ENCODE peak calls at places on chromosomes 1 and 21, in ten cellular contexts. K, W, Q, N, R, P, X, Z, M and F are unnamed samples.

GRCh38 chr1:45282346-45282745 is 44.3 kb upstream of the HPDL start:
- DNase-seq in W (no peak), P (no peak), R (no peak), Z (no peak), Q (no peak), X (no peak), N (no peak), M (no peak), K (no peak), F (no peak)

GRCh38 chr1:88731475-88731874 is 47.4 kb downstream of the PKN2 start:
- DNase-seq in M (no peak), X (peak; percentile 60), W (no peak), P (no peak), K (no peak), R (no peak), Z (no peak), N (no peak), Q (no peak), F (peak; percentile 52)

GRCh38 chr1:3403011-3403345 is 51.5 kb upstream of the ARHGEF16 start:
- DNase-seq in X (no peak), W (no peak), Z (no peak), R (no peak), Q (no peak), M (no peak), N (no peak), K (no peak), P (no peak), F (no peak)

GRCh38 chr1:208174200-208174599 is 70.0 kb downstream of the PLXNA2 start:
- DNase-seq in X (no peak), N (no peak), K (no peak), R (no peak), Q (no peak), Z (no peak), M (no peak), W (no peak), P (no peak), F (no peak)

GRCh38 chr1:33949570-33949969 is 85.7 kb downstream of the HMGB4 start:
- DNase-seq in N (no peak), W (no peak), M (no peak), K (no peak), R (no peak), Z (no peak), X (no peak), Q (no peak), P (no peak), F (no peak)

GRCh38 chr1:223870617-223871574 is 25.1 kb upstream of the TP53BP2 start:
- DNase-seq in P (no peak), Q (no peak), K (no peak), X (no peak), Z (no peak), N (no peak), W (no peak), M (no peak), R (no peak), F (no peak)

GRCh38 chr1:33682371-33682770 is 181.5 kb upstream of the HMGB4 start:
- DNase-seq in R (no peak), M (no peak), W (no peak), K (no peak), Z (no peak), X (no peak), Q (no peak), P (no peak), N (no peak), F (no peak)

GRCh38 chr1:64915381-64916274 is 50.7 kb downstream of the JAK1 start:
- DNase-seq in W (no peak), R (no peak), Z (no peak), X (peak; percentile 84), N (no peak), Q (no peak), M (peak; percentile 81), P (no peak), K (no peak), F (no peak)

GRCh38 chr21:42031816-42032215 is 21.7 kb upstream of the ZBTB21 start:
- DNase-seq in Q (no peak), N (no peak), X (no peak), P (no peak), M (no peak), K (no peak), Z (no peak), W (no peak), R (no peak), F (no peak)

GRCh38 chr1:24341260-24341659 is 22.1 kb downstream of the GRHL3 start:
- DNase-seq in N (no peak), X (no peak), W (no peak), R (no peak), Z (no peak), Q (no peak), K (no peak), M (no peak), P (no peak), F (no peak)

GRCh38 chr1:246907472-246907871 is 24.3 kb downstream of the AHCTF1 start:
- DNase-seq in M (peak; percentile 19), R (no peak), X (no peak), Q (no peak), N (peak; percentile 33), W (no peak), K (no peak), P (no peak), Z (no peak), F (no peak)

GRCh38 chr1:99527078-99527477 is 118.8 kb upstream of the PALMD start:
- DNase-seq in Q (no peak), Z (no peak), W (no peak), P (no peak), N (no peak), X (no peak), M (no peak), K (no peak), R (no peak), F (no peak)

GRCh38 chr1:28973850-28974841 is 59.8 kb downstream of the EPB41 start:
- DNase-seq in W (no peak), P (no peak), R (no peak), K (no peak), Q (no peak), M (no peak), X (no peak), Z (no peak), N (no peak), F (no peak)

GRCh38 chr1:24507423-24507804 is 4.8 kb downstream of the RCAN3 start:
- DNase-seq in R (no peak), Z (no peak), P (no peak), Q (no peak), N (no peak), K (no peak), X (no peak), W (no peak), M (no peak), F (no peak)

GRCh38 chr21:36860736-36861594 is 105.5 kb downstream of the HLCS start:
- DNase-seq in Q (no peak), K (no peak), W (no peak), P (no peak), N (no peak), M (peak; percentile 45), Z (no peak), R (no peak), X (peak; percentile 83), F (no peak)

GRCh38 chr1:156794506-156795373 is 21.9 kb downstream of the SH2D2A start:
- DNase-seq in Q (no peak), W (no peak), N (no peak), K (no peak), M (no peak), Z (no peak), X (peak; percentile 84), P (no peak), R (no peak), F (no peak)

GRCh38 chr1:44802306-44803061 is 2.3 kb downstream of the PLK3 start:
- DNase-seq in N (no peak), Z (no peak), W (no peak), X (no peak), P (peak; percentile 34), M (no peak), K (no peak), R (no peak), Q (peak; percentile 52), F (no peak)

GRCh38 chr1:174399211-174399610 is 48.6 kb upstream of the GPR52 start:
- DNase-seq in P (no peak), K (no peak), Z (no peak), X (no peak), W (no peak), R (no peak), M (no peak), N (no peak), Q (no peak), F (no peak)

GRCh38 chr1:40308036-40308727 is 8.9 kb downstream of the COL9A2 start:
- DNase-seq in N (no peak), Z (no peak), X (no peak), Q (peak; percentile 38), P (no peak), M (no peak), R (no peak), K (no peak), W (peak; percentile 16), F (no peak)

GRCh38 chr1:156455362-156455761 is 45.2 kb downstream of the MEF2D start:
- DNase-seq in Q (no peak), N (no peak), Z (no peak), R (no peak), M (no peak), P (no peak), W (no peak), K (no peak), X (no peak), F (no peak)

GRCh38 chr1:1626207-1627141 is 5.5 kb upstream of the MMP23B start:
- DNase-seq in Z (no peak), Q (peak; percentile 37), P (peak; percentile 36), K (no peak), W (no peak), N (no peak), M (no peak), X (no peak), R (no peak), F (no peak)

GRCh38 chr1:31299365-31299764 is 2.5 kb downstream of the ZCCHC17 start:
- DNase-seq in X (no peak), M (no peak), Z (no peak), R (no peak), P (no peak), N (no peak), K (no peak), W (no peak), Q (no peak), F (no peak)

GRCh38 chr1:27364696-27365371 is 1.9 kb downstream of the MAP3K6 start:
- DNase-seq in R (no peak), M (no peak), K (no peak), Z (no peak), N (no peak), X (no peak), P (no peak), W (no peak), Q (no peak), F (no peak)

GRCh38 chr1:8706995-8707396 is 110.4 kb downstream of the RERE start:
- DNase-seq in X (no peak), R (no peak), Z (no peak), P (no peak), K (no peak), Q (no peak), W (no peak), N (no peak), M (no peak), F (no peak)

GRCh38 chr1:176559474-176560390 is 96.8 kb downstream of the PAPPA2 start:
- DNase-seq in P (peak; percentile 27), W (peak; percentile 1), Q (no peak), K (no peak), M (no peak), R (no peak), N (peak; percentile 10), Z (peak; percentile 66), X (peak; percentile 37), F (peak; percentile 33)

GRCh38 chr1:87937774-87938173 is 609.1 kb downstream of the LMO4 start:
- DNase-seq in W (no peak), Q (no peak), P (no peak), N (no peak), R (no peak), K (no peak), Z (no peak), X (no peak), M (no peak), F (no peak)

GRCh38 chr1:230646710-230647302 is 4.5 kb downstream of the COG2 start:
- DNase-seq in Q (no peak), P (no peak), W (no peak), Z (no peak), N (no peak), R (no peak), X (no peak), M (no peak), K (no peak), F (no peak)

GRCh38 chr21:32603131-32603530 is 9.0 kb downstream of the CFAP298 start:
- DNase-seq in W (no peak), P (no peak), R (no peak), N (no peak), X (no peak), Q (no peak), M (no peak), K (no peak), Z (no peak), F (no peak)